ENCODE peak calls at places on chromosomes 13 and 19, in seven cellular contexts. O is neural progenitor cell; Q is endothelial cell; W is uterus; E is neural crest cell; K is mucosa of gallbladder; L is stimulated activated CD8-positive, alpha-beta memory T cell treated with anti-CD3 and anti-CD28 coated beads, Interleukin-7, amount 100 ng/mL, for 48 hours. V is an unnamed sample.

GRCh38 chr13:102214956-102215355 is 186.9 kb downstream of the FGF14 start:
- DNase-seq in Q (no peak), K (no peak), L (no peak), E (no peak), O (no peak), W (no peak), V (no peak)

GRCh38 chr13:23899555-23899954 is 2.3 kb upstream of the C1QTNF9B start:
- DNase-seq in Q (peak), K (peak), W (peak), O (peak), L (no peak), E (peak), V (peak)

GRCh38 chr13:20902438-20903163 is at the start of gene XPO4:
- DNase-seq in L (peak), E (peak), K (peak), O (peak), W (peak), Q (peak), V (peak)

GRCh38 chr19:805161-805561 is 7.9 kb downstream of the PTBP1 start:
- DNase-seq in Q (no peak), W (no peak), K (no peak), L (no peak), E (no peak), O (no peak), V (no peak)

GRCh38 chr13:112457081-112457480 is 80.9 kb downstream of the SPACA7 start:
- DNase-seq in O (no peak), Q (no peak), W (no peak), L (no peak), K (no peak), E (no peak), V (no peak)

GRCh38 chr19:19349365-19349764 is 28.7 kb downstream of the MAU2 start:
- DNase-seq in W (no peak), E (no peak), K (no peak), L (no peak), O (no peak), Q (no peak), V (no peak)

GRCh38 chr19:29285878-29286277 is 72.9 kb upstream of the UQCRFS1 start:
- DNase-seq in Q (peak), W (no peak), K (no peak), O (peak), L (no peak), E (peak), V (no peak)

GRCh38 chr19:23882493-23882892 is 32.2 kb upstream of the ZNF726 start:
- DNase-seq in Q (no peak), L (no peak), W (no peak), K (peak), O (no peak), E (no peak), V (no peak)

GRCh38 chr13:30341815-30342570 is 34.6 kb upstream of the KATNAL1 start:
- DNase-seq in W (peak), O (no peak), K (peak), L (no peak), Q (no peak), E (no peak), V (peak)

GRCh38 chr13:112873851-112874750 is 94.9 kb upstream of the MCF2L start:
- DNase-seq in Q (peak), W (peak), E (peak), L (peak), K (peak), O (peak), V (no peak)

GRCh38 chr13:48506092-48506701 is 26.7 kb downstream of the RCBTB2 start:
- DNase-seq in K (no peak), L (no peak), E (no peak), O (no peak), Q (no peak), W (no peak), V (no peak)

GRCh38 chr19:31337007-31337914 is 12.0 kb downstream of the TSHZ3 start:
- DNase-seq in Q (no peak), O (no peak), E (no peak), L (no peak), W (no peak), K (no peak), V (no peak)

GRCh38 chr13:51639171-51639570 is 54.9 kb downstream of the WDFY2 start:
- DNase-seq in W (no peak), E (no peak), L (no peak), Q (no peak), O (no peak), K (no peak), V (no peak)

GRCh38 chr13:110323172-110323851 is 16.2 kb downstream of the COL4A2 start:
- DNase-seq in L (no peak), E (no peak), Q (no peak), W (peak), O (no peak), K (no peak), V (no peak)

GRCh38 chr13:44300895-44301638 is 72.6 kb upstream of the SERP2 start:
- DNase-seq in W (peak), Q (no peak), L (no peak), E (no peak), O (no peak), K (peak), V (no peak)

GRCh38 chr13:59176775-59177174 is 987.0 kb downstream of the DIAPH3 start:
- DNase-seq in O (no peak), Q (no peak), W (no peak), K (no peak), E (no peak), L (no peak), V (no peak)

GRCh38 chr13:60787083-60787482 is 390.1 kb downstream of the TDRD3 start:
- DNase-seq in W (no peak), K (no peak), Q (no peak), L (no peak), E (no peak), O (no peak), V (no peak)

GRCh38 chr19:30696514-30696913 is 324.3 kb downstream of the ZNF536 start:
- DNase-seq in W (no peak), E (peak), L (no peak), Q (peak), K (no peak), O (peak), V (no peak)

GRCh38 chr13:113815151-113816058 is 48.5 kb downstream of the GAS6 start:
- DNase-seq in K (no peak), L (no peak), W (no peak), E (no peak), Q (no peak), O (no peak), V (no peak)

GRCh38 chr13:45662122-45662521 is 40.0 kb upstream of the CBY2 start:
- DNase-seq in E (no peak), L (no peak), Q (no peak), W (no peak), O (no peak), K (no peak), V (no peak)

GRCh38 chr19:2332341-2333026 is 4.0 kb downstream of the SPPL2B start:
- DNase-seq in L (no peak), E (no peak), W (no peak), K (no peak), O (no peak), Q (no peak), V (no peak)

GRCh38 chr13:100300213-100300612 is 211.3 kb downstream of the PCCA start:
- DNase-seq in W (no peak), O (no peak), K (no peak), Q (no peak), E (no peak), L (no peak), V (no peak)

GRCh38 chr19:7783991-7784421 is 21.0 kb downstream of the CLEC4M start:
- DNase-seq in W (no peak), O (no peak), K (no peak), Q (no peak), L (no peak), E (no peak), V (no peak)

GRCh38 chr19:30112171-30112570 is 170.1 kb downstream of the URI1 start:
- DNase-seq in Q (no peak), E (no peak), K (no peak), O (no peak), W (no peak), L (no peak), V (no peak)

GRCh38 chr19:51552996-51553725 is 17.9 kb upstream of the ZNF175 start:
- DNase-seq in O (peak), E (peak), W (no peak), K (peak), Q (peak), L (no peak), V (peak)

GRCh38 chr13:78060966-78061365 is 142.3 kb upstream of the EDNRB start:
- DNase-seq in W (no peak), E (no peak), L (no peak), O (no peak), K (no peak), Q (no peak), V (peak)

GRCh38 chr19:4722671-4723464 is 774 bp downstream of the DPP9 start:
- DNase-seq in Q (no peak), K (no peak), W (peak), L (no peak), E (no peak), O (peak), V (peak)

GRCh38 chr19:29845576-29846176 is 33.9 kb downstream of the CCNE1 start:
- DNase-seq in O (peak), K (no peak), E (no peak), Q (no peak), W (peak), L (no peak), V (no peak)

GRCh38 chr19:13544423-13544822 is 38.1 kb upstream of the CACNA1A start:
- DNase-seq in Q (no peak), O (no peak), K (no peak), E (no peak), L (no peak), W (no peak), V (no peak)

GRCh38 chr13:40666058-40666904 is at the start of gene FOXO1:
- DNase-seq in E (peak), W (peak), Q (peak), K (peak), L (peak), O (peak), V (peak)

GRCh38 chr19:11355160-11356073 is at the start of gene PLPPR2:
- DNase-seq in L (peak), W (peak), E (peak), O (peak), K (peak), Q (peak), V (peak)

GRCh38 chr19:12126707-12127106 is 13.4 kb downstream of the ZNF20 start:
- DNase-seq in K (no peak), O (peak), L (no peak), E (no peak), W (no peak), Q (no peak), V (no peak)

GRCh38 chr19:41753159-41753558 is 2.2 kb upstream of the CEACAM6 start:
- DNase-seq in L (peak), O (peak), E (peak), W (no peak), K (peak), Q (peak), V (no peak)